ENCODE peak calls at places on chromosomes 16 and 17, in four cellular contexts. V, A, S and F are unnamed samples.

GRCh38 chr17:13337864-13338371 is 263.8 kb downstream of the HS3ST3A1 start:
- DNase-seq in A (peak; percentile 36), V (peak; percentile 72), S (peak; percentile 78), F (no peak)

GRCh38 chr17:57045868-57046671 is 39.0 kb upstream of the AKAP1 start:
- DNase-seq in S (no peak), A (no peak), V (no peak), F (no peak)

GRCh38 chr16:4706871-4707270 is 13.5 kb downstream of the NUDT16L1 start:
- DNase-seq in V (no peak), S (no peak), A (no peak), F (no peak)

GRCh38 chr17:64950871-64951270 is 31.6 kb upstream of the LRRC37A3 start:
- DNase-seq in S (peak; percentile 31), A (no peak), V (no peak), F (no peak)

GRCh38 chr17:59487161-59487873 is 78.1 kb upstream of the DHX40 start:
- DNase-seq in V (no peak), A (no peak), S (no peak), F (no peak)

GRCh38 chr16:82016268-82016667 is 5.0 kb upstream of the SDR42E1 start:
- DNase-seq in S (peak; percentile 14), V (peak; percentile 24), A (no peak), F (peak; percentile 24)

GRCh38 chr17:31499771-31500554 is 108.5 kb downstream of the RAB11FIP4 start:
- DNase-seq in V (no peak), S (peak; percentile 22), A (no peak), F (peak; percentile 43)

GRCh38 chr17:40617678-40618240 is 29.9 kb downstream of the SMARCE1 start:
- DNase-seq in S (no peak), A (no peak), V (no peak), F (peak; percentile 38)

GRCh38 chr16:56360117-56361008 is 65.0 kb downstream of the AMFR start:
- DNase-seq in V (no peak), A (no peak), S (no peak), F (no peak)

GRCh38 chr16:50368410-50369132 is at the start of gene BRD7:
- DNase-seq in S (peak; percentile 37), V (peak; percentile 53), A (peak; percentile 74), F (peak; percentile 68)

GRCh38 chr16:14460726-14461125 is 169.3 kb downstream of the PARN start:
- DNase-seq in A (no peak), V (no peak), S (no peak), F (no peak)

GRCh38 chr16:86050591-86051375 is 151.8 kb downstream of the IRF8 start:
- DNase-seq in A (no peak), V (no peak), S (no peak), F (no peak)

GRCh38 chr16:87702325-87702811 is 63.4 kb downstream of the KLHDC4 start:
- DNase-seq in S (peak; percentile 30), V (peak; percentile 36), A (no peak), F (no peak)

GRCh38 chr16:89917773-89918452 is 749 bp upstream of the MC1R start:
- DNase-seq in A (no peak), S (peak; percentile 73), V (peak; percentile 85), F (peak; percentile 87)

GRCh38 chr17:79573196-79573929 is 37.5 kb downstream of the RBFOX3 start:
- DNase-seq in S (no peak), A (no peak), V (peak; percentile 2), F (no peak)

GRCh38 chr17:65278050-65278819 is 141.1 kb downstream of the RGS9 start:
- DNase-seq in V (peak; percentile 65), A (peak; percentile 66), S (peak; percentile 62), F (peak; percentile 61)

DNA sequence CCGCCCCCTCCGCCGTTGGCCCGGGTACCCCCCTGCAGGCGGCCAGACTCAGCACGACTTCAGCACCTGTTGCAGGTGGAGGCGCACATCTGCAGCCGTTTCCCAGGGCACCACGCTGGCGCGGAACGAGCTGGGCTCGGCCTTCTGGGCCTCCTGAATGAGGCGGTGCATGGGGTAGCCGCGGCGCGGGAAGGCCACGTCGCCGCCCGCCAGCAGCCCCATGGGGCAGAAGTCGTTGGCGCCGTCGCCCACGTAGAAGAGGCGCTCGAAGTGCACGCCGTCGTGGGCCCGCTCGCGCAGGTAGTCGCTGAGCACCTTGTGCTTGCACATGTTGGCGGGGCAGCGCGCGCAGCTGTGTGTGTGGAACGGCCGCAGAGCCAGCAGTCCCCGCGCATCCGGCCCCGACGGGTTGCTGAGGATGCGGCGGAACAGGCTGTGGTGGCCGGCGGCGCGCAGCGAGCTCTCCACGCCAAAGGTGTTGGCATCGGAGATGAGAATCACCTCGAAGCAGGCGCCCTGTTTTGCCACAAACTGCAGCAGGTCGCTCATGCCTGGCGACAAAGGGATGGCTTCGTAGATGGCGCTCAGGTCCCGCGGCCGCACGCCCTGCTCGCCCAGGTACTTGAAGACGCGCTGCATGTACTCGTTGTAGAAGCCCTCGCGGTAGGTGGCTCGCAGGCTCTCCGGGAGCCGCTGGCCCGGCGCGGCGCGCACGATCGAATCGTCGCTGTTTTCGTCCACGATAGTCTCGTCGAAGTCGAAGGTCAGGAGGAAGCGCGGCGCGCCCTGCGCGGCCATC is 6.2 kb downstream of the PHOSPHO1 start:
- DNase-seq in S (no peak), A (no peak), V (peak; percentile 23), F (no peak)
- H3K14ac ChIP-seq in S (no peak overlapping the region), A (peak overlapping the region; percentile 90), V (no peak overlapping the region), F (no peak overlapping the region)

DNA sequence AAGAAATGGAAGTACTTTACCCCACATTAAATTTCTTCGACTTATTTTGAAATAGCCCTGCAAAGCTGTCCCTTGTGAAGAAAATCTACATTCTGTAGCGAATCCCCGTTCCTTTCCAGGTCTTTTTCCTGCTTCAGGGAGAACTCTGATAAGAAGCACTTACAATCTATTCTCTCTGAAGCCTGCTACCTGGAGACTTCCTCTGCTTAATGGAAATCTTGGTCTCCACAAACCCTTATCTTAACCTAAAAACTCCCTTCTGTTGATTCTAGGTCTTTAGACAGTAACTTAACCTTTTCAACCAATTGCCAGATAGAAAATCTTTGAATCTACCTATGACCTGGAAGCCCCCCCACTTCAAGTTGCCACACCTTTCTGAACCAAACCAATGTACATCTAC is 1.6 kb upstream of the CYBC1 start:
- DNase-seq in V (no peak), S (no peak), A (no peak), F (no peak)
- H2BK5ac ChIP-seq in V (no peak overlapping the region), S (no peak overlapping the region), A (no peak overlapping the region), F (no peak overlapping the region)

DNA sequence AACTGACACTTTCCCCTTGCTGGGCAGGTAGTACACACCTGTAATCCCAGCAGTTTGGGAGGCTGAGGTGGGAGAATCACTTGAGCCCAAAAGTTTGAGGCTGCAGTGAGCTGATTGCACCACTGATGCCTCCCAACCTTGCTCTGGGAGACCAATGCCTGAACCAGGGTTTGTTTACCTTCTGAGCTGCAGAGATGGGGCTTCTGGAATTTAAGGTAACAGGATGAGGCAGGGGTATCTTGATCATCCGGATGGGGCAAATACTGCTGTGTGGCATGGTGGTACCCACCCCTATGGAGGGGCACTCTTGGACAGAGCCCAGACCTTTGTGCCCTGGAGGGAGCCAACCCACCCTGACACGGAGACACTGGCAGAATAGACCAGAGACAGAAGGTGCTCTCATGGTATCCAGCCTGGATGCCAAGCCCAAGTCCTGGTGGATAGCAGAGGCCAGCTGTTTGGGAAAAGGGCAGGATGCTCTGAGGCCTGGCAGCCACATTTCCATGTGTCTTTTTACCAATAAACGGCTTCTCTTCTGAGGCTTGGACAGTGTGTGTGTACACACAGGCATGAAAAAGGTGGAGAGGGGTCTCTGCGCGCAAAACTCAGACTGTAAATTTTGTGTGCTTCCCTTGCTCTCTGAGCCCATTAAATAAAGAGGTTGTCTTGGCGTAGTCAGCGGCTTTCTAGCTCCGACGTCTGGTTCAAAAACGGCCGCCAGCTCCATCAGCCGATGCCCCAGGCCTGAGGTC is 4.4 kb downstream of the ZNF48 start:
- DNase-seq in V (no peak), A (no peak), S (no peak), F (no peak)
- H3K14ac ChIP-seq in V (peak overlapping the region; percentile 83), A (no peak overlapping the region), S (peak overlapping the region; percentile 92), F (peak overlapping the region; percentile 34)

DNA sequence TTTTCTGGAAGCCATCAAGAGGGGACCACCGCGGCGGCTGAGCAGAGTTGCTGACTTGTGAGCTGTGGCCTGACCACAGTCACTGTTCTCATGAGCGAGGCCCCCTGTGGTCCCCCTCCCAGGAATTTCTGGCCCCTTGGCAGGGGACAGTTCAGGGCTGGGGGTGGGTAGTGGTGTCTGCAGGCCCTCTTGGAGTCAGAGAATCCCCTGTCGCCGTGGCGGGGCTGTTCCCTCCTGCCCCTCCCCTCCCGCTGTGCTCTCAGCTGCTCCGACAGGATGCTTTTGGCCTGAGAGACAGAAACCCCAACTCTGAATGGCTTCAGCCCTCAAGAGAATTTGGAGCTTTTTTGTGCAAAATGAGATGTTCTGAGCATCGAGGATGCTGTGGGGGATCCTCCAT is 292.0 kb downstream of the SEC14L1 start:
- DNase-seq in V (no peak), A (no peak), S (no peak), F (no peak)
- H2BK5ac ChIP-seq in V (no peak overlapping the region), A (peak overlapping the region; percentile 96), S (peak overlapping the region; percentile 57), F (no peak overlapping the region)

GRCh38 chr17:75571197-75571884 is 16.3 kb upstream of the MYO15B start:
- DNase-seq in V (peak; percentile 38), S (peak; percentile 9), A (no peak), F (peak; percentile 20)
- H3K14ac ChIP-seq in V (no peak overlapping the region), S (peak overlapping the region; percentile 45), A (no peak overlapping the region), F (no peak overlapping the region)